ENCODE peak calls at places on chromosomes 2 and 18, in four cellular contexts. A is K562, I is WTC11, P is HepG2. O is an unnamed sample.

GRCh38 chr2:159959136-159959535 is 103.3 kb downstream of the PLA2R1 start:
- DNase-seq in A (no peak), I (no peak), P (no peak), O (no peak)

GRCh38 chr18:49524349-49524748 is 37.3 kb upstream of the C18orf32 start:
- DNase-seq in A (peak; percentile 50), I (no peak), P (no peak), O (no peak)

GRCh38 chr18:70431203-70431624 is 142.4 kb downstream of the SOCS6 start:
- DNase-seq in A (no peak), I (no peak), P (peak; percentile 98), O (no peak)

GRCh38 chr2:129721841-129722240 is 257.6 kb upstream of the RAB6C start:
- DNase-seq in A (peak; percentile 22), I (no peak), P (no peak), O (no peak)

GRCh38 chr2:155021591-155021990 is 323.1 kb downstream of the KCNJ3 start:
- DNase-seq in A (no peak), I (no peak), P (no peak), O (no peak)

GRCh38 chr2:213046431-213046830 is 105.0 kb downstream of the IKZF2 start:
- DNase-seq in A (no peak), I (no peak), P (no peak), O (no peak)

GRCh38 chr2:127917916-127918315 is 32.2 kb upstream of the AMMECR1L start:
- DNase-seq in A (no peak), I (no peak), P (no peak), O (no peak)

GRCh38 chr18:58223717-58224424 is 179.8 kb downstream of the NEDD4L start:
- DNase-seq in A (peak; percentile 18), I (no peak), P (peak; percentile 81), O (peak; percentile 9)

GRCh38 chr2:39435974-39436591 is 1.0 kb downstream of the MAP4K3 start:
- DNase-seq in A (no peak), I (no peak), P (peak; percentile 49), O (no peak)

GRCh38 chr2:165203689-165204559 is at the start of gene SCN3A:
- DNase-seq in A (peak; percentile 16), I (peak; percentile 17), P (peak; percentile 54), O (peak; percentile 46)

GRCh38 chr2:23384551-23385349 is at the start of gene KLHL29:
- DNase-seq in A (peak; percentile 95), I (peak; percentile 69), P (no peak), O (peak; percentile 82)

GRCh38 chr18:65435529-65435928 is 315.3 kb upstream of the CDH7 start:
- DNase-seq in A (no peak), I (no peak), P (no peak), O (no peak)

GRCh38 chr2:100884145-100884621 is 64.2 kb downstream of the NPAS2 start:
- DNase-seq in A (no peak), I (no peak), P (no peak), O (no peak)

GRCh38 chr2:106144621-106145331 is 49.3 kb downstream of the UXS1 start:
- DNase-seq in A (no peak), I (no peak), P (no peak), O (no peak)

GRCh38 chr2:237289134-237289533 is 124.8 kb downstream of the COL6A3 start:
- DNase-seq in A (no peak), I (no peak), P (no peak), O (no peak)
- TF ChIP-seq ELF4 in A (no peak), I (no peak), P (no peak), O (no peak)

DNA sequence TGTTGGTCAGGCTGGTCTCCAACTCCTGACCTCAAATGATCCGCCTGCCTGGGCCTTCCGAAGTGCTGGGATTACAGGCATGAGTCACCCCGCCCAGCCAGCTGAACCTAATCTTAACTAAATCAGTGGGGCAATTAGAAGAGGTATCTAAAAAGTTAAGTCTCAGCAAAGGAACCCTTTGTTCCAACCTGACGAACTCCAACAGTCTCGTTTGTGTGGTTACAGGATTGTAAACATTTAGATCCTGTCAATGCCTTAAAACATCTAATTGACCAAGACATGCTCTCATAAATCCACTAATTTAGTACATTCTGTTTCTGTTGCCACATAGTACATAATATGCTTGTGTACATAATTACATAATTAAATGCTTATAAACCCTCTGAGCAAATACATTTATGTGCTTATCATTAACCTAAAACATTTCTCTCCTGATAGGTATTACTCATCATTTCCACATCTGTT is 31.1 kb upstream of the STK39 start:
- DNase-seq in A (no peak), I (no peak), P (peak; percentile 71), O (no peak)
- TF ChIP-seq ELF4 in A (no peak), I (no peak), P (no peak), O (no peak)

DNA sequence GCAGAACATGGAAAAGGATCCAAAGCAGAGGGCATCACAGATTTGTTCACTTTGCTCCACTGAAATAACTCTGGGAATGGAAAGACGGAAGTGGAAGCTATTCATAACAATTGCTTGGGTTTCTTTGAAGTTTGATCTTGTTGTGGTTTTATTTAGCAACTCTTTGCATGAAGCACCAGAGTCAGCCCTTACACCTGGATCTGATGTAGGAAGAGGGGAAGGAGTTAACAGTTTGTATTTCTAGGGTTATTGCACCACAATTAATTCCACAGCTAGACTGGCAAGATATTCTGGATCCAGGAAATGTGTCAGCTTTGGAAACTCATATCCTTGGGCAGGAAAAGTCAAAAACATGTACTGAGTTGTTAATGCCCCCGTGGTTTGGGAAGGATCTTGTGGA is 1143.4 kb downstream of the CNTNAP5 start:
- DNase-seq in A (no peak), I (no peak), P (no peak), O (no peak)
- TF ChIP-seq ELF4 in A (no peak), I (no peak), P (no peak), O (no peak)

GRCh38 chr2:55862269-55862668 is 61.3 kb downstream of the EFEMP1 start:
- DNase-seq in A (no peak), I (no peak), P (no peak), O (no peak)
- TF ChIP-seq ELF4 in A (no peak), I (no peak), P (no peak), O (no peak)

O was measured in HEK293T.